ENCODE peak calls at places on chromosomes 11 and 22, in eight cellular contexts. One of them, this sample, is unnamed.

GRCh38 chr11:64489831-64490441 is 101.1 kb upstream of the SLC22A12 start:
- DNase-seq in neural progenitor cell: peak
- DNase-seq in body of pancreas: peak
- DNase-seq in fibroblast of lung: peak
- DNase-seq in fibroblast of the aortic adventitia: peak
- DNase-seq in fibroblast of mammary gland: peak
- DNase-seq in A549: peak
- DNase-seq in sigmoid colon: peak
- DNase-seq in this sample: peak

GRCh38 chr11:40403321-40403720 is 1056.1 kb downstream of the LRRC4C start:
- DNase-seq in neural progenitor cell: no peak
- DNase-seq in body of pancreas: no peak
- DNase-seq in fibroblast of lung: peak
- DNase-seq in fibroblast of the aortic adventitia: no peak
- DNase-seq in fibroblast of mammary gland: peak
- DNase-seq in A549: no peak
- DNase-seq in sigmoid colon: no peak
- DNase-seq in this sample: no peak

GRCh38 chr11:86091566-86091965 is 22.7 kb upstream of the PICALM start:
- DNase-seq in neural progenitor cell: no peak
- DNase-seq in body of pancreas: no peak
- DNase-seq in fibroblast of lung: peak
- DNase-seq in fibroblast of the aortic adventitia: peak
- DNase-seq in fibroblast of mammary gland: peak
- DNase-seq in A549: no peak
- DNase-seq in sigmoid colon: no peak
- DNase-seq in this sample: peak

GRCh38 chr11:112852141-112852853 is 108.9 kb upstream of the NCAM1 start:
- DNase-seq in neural progenitor cell: no peak
- DNase-seq in body of pancreas: no peak
- DNase-seq in fibroblast of lung: peak
- DNase-seq in fibroblast of the aortic adventitia: peak
- DNase-seq in fibroblast of mammary gland: peak
- DNase-seq in A549: no peak
- DNase-seq in sigmoid colon: no peak
- DNase-seq in this sample: no peak

GRCh38 chr11:75273331-75273988 is 32.9 kb downstream of the TPBGL start:
- DNase-seq in neural progenitor cell: no peak
- DNase-seq in body of pancreas: no peak
- DNase-seq in fibroblast of lung: no peak
- DNase-seq in fibroblast of the aortic adventitia: no peak
- DNase-seq in fibroblast of mammary gland: no peak
- DNase-seq in A549: no peak
- DNase-seq in sigmoid colon: peak
- DNase-seq in this sample: no peak

GRCh38 chr11:353315-353857 is 15.9 kb upstream of the B4GALNT4 start:
- DNase-seq in neural progenitor cell: no peak
- DNase-seq in body of pancreas: peak
- DNase-seq in fibroblast of lung: peak
- DNase-seq in fibroblast of the aortic adventitia: peak
- DNase-seq in fibroblast of mammary gland: peak
- DNase-seq in A549: no peak
- DNase-seq in sigmoid colon: peak
- DNase-seq in this sample: peak

GRCh38 chr22:50485221-50486131 is 1.2 kb upstream of the MIOX start:
- DNase-seq in neural progenitor cell: no peak
- DNase-seq in body of pancreas: peak
- DNase-seq in fibroblast of lung: no peak
- DNase-seq in fibroblast of the aortic adventitia: no peak
- DNase-seq in fibroblast of mammary gland: no peak
- DNase-seq in A549: no peak
- DNase-seq in sigmoid colon: no peak
- DNase-seq in this sample: no peak

GRCh38 chr11:59756845-59757244 is 1.7 kb downstream of the STX3 start:
- DNase-seq in neural progenitor cell: no peak
- DNase-seq in body of pancreas: peak
- DNase-seq in fibroblast of lung: no peak
- DNase-seq in fibroblast of the aortic adventitia: peak
- DNase-seq in fibroblast of mammary gland: peak
- DNase-seq in A549: peak
- DNase-seq in sigmoid colon: peak
- DNase-seq in this sample: peak

GRCh38 chr11:134157451-134157850 is 66.3 kb downstream of the NCAPD3 start:
- DNase-seq in neural progenitor cell: no peak
- DNase-seq in body of pancreas: no peak
- DNase-seq in fibroblast of lung: no peak
- DNase-seq in fibroblast of the aortic adventitia: no peak
- DNase-seq in fibroblast of mammary gland: no peak
- DNase-seq in A549: no peak
- DNase-seq in sigmoid colon: no peak
- DNase-seq in this sample: peak

GRCh38 chr11:45145083-45145420 is 1.4 kb upstream of the PRDM11 start:
- DNase-seq in neural progenitor cell: no peak
- DNase-seq in body of pancreas: no peak
- DNase-seq in fibroblast of lung: no peak
- DNase-seq in fibroblast of the aortic adventitia: no peak
- DNase-seq in fibroblast of mammary gland: no peak
- DNase-seq in A549: no peak
- DNase-seq in sigmoid colon: no peak
- DNase-seq in this sample: no peak

GRCh38 chr11:13233173-13233572 is 44.4 kb upstream of the BMAL1 start:
- DNase-seq in neural progenitor cell: no peak
- DNase-seq in body of pancreas: no peak
- DNase-seq in fibroblast of lung: no peak
- DNase-seq in fibroblast of the aortic adventitia: no peak
- DNase-seq in fibroblast of mammary gland: no peak
- DNase-seq in A549: no peak
- DNase-seq in sigmoid colon: no peak
- DNase-seq in this sample: no peak

GRCh38 chr11:10429526-10429925 is 25.5 kb upstream of the AMPD3 start:
- DNase-seq in neural progenitor cell: no peak
- DNase-seq in body of pancreas: no peak
- DNase-seq in fibroblast of lung: no peak
- DNase-seq in fibroblast of the aortic adventitia: no peak
- DNase-seq in fibroblast of mammary gland: no peak
- DNase-seq in A549: no peak
- DNase-seq in sigmoid colon: no peak
- DNase-seq in this sample: no peak

GRCh38 chr11:15615412-15616096 is 500.8 kb downstream of the INSC start:
- DNase-seq in neural progenitor cell: peak
- DNase-seq in body of pancreas: no peak
- DNase-seq in fibroblast of lung: no peak
- DNase-seq in fibroblast of the aortic adventitia: no peak
- DNase-seq in fibroblast of mammary gland: no peak
- DNase-seq in A549: no peak
- DNase-seq in sigmoid colon: no peak
- DNase-seq in this sample: no peak

GRCh38 chr11:31641477-31642062 is 132.0 kb downstream of the ELP4 start:
- DNase-seq in neural progenitor cell: peak
- DNase-seq in body of pancreas: peak
- DNase-seq in fibroblast of lung: peak
- DNase-seq in fibroblast of the aortic adventitia: peak
- DNase-seq in fibroblast of mammary gland: peak
- DNase-seq in A549: peak
- DNase-seq in sigmoid colon: no peak
- DNase-seq in this sample: peak

GRCh38 chr11:94130589-94131362 is 2.1 kb downstream of the PANX1 start:
- DNase-seq in neural progenitor cell: no peak
- DNase-seq in body of pancreas: peak
- DNase-seq in fibroblast of lung: peak
- DNase-seq in fibroblast of the aortic adventitia: peak
- DNase-seq in fibroblast of mammary gland: peak
- DNase-seq in A549: no peak
- DNase-seq in sigmoid colon: no peak
- DNase-seq in this sample: peak

GRCh38 chr11:94133752-94134151 is 5.1 kb downstream of the PANX1 start:
- DNase-seq in neural progenitor cell: no peak
- DNase-seq in body of pancreas: no peak
- DNase-seq in fibroblast of lung: no peak
- DNase-seq in fibroblast of the aortic adventitia: no peak
- DNase-seq in fibroblast of mammary gland: no peak
- DNase-seq in A549: no peak
- DNase-seq in sigmoid colon: no peak
- DNase-seq in this sample: no peak

GRCh38 chr11:94131363-94132115 is 2.9 kb downstream of the PANX1 start:
- DNase-seq in neural progenitor cell: no peak
- DNase-seq in body of pancreas: no peak
- DNase-seq in fibroblast of lung: peak
- DNase-seq in fibroblast of the aortic adventitia: peak
- DNase-seq in fibroblast of mammary gland: peak
- DNase-seq in A549: no peak
- DNase-seq in sigmoid colon: no peak
- DNase-seq in this sample: peak

GRCh38 chr11:94132823-94133408 is 4.3 kb downstream of the PANX1 start:
- DNase-seq in neural progenitor cell: no peak
- DNase-seq in body of pancreas: no peak
- DNase-seq in fibroblast of lung: no peak
- DNase-seq in fibroblast of the aortic adventitia: no peak
- DNase-seq in fibroblast of mammary gland: no peak
- DNase-seq in A549: no peak
- DNase-seq in sigmoid colon: no peak
- DNase-seq in this sample: no peak

GRCh38 chr11:94132152-94132558 is 3.5 kb downstream of the PANX1 start:
- DNase-seq in neural progenitor cell: no peak
- DNase-seq in body of pancreas: no peak
- DNase-seq in fibroblast of lung: peak
- DNase-seq in fibroblast of the aortic adventitia: peak
- DNase-seq in fibroblast of mammary gland: peak
- DNase-seq in A549: no peak
- DNase-seq in sigmoid colon: no peak
- DNase-seq in this sample: peak
- H3K4me3 ChIP-seq in neural progenitor cell: no peak
- H3K4me3 ChIP-seq in body of pancreas: no peak
- H3K4me3 ChIP-seq in fibroblast of lung: no peak
- H3K4me3 ChIP-seq in fibroblast of the aortic adventitia: peak
- H3K4me3 ChIP-seq in fibroblast of mammary gland: no peak
- H3K4me3 ChIP-seq in A549: no peak
- H3K4me3 ChIP-seq in sigmoid colon: no peak
- H3K4me3 ChIP-seq in this sample: peak

GRCh38 chr11:19658344-19658743 is 54.3 kb upstream of the NAV2 start:
- DNase-seq in neural progenitor cell: peak
- DNase-seq in body of pancreas: no peak
- DNase-seq in fibroblast of lung: no peak
- DNase-seq in fibroblast of the aortic adventitia: no peak
- DNase-seq in fibroblast of mammary gland: no peak
- DNase-seq in A549: no peak
- DNase-seq in sigmoid colon: no peak
- DNase-seq in this sample: no peak
- TF ChIP-seq CTCF in neural progenitor cell: peak
- TF ChIP-seq CTCF in body of pancreas: no peak
- TF ChIP-seq CTCF in fibroblast of lung: peak
- TF ChIP-seq CTCF in fibroblast of the aortic adventitia: peak
- TF ChIP-seq CTCF in fibroblast of mammary gland: peak
- TF ChIP-seq CTCF in A549: no peak
- TF ChIP-seq CTCF in sigmoid colon: no peak
- TF ChIP-seq CTCF in this sample: no peak

DNA sequence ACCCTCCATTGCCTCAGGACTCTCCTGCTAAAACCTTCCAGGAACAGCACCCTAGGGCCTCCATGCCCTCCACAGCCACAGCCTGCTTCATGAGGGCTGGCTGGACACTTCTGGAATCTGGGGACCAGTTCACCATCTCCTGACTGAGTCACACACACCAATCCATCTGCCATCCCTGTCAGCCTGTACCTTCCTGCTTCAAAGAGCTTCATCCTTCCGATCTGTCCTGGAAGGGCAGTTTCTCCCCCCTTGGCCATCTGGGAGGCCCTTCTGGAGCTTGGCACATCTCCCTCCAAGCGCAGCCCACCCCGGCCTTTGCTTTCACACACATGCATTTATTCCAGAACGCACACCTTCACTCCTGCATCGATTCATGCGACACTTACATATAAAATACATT is 13.1 kb downstream of the APBB1 start:
- DNase-seq in neural progenitor cell: no peak
- DNase-seq in body of pancreas: no peak
- DNase-seq in fibroblast of lung: no peak
- DNase-seq in fibroblast of the aortic adventitia: no peak
- DNase-seq in fibroblast of mammary gland: no peak
- DNase-seq in A549: no peak
- DNase-seq in sigmoid colon: no peak
- DNase-seq in this sample: no peak
- H3K4me3 ChIP-seq in neural progenitor cell: no peak
- H3K4me3 ChIP-seq in body of pancreas: no peak
- H3K4me3 ChIP-seq in fibroblast of lung: no peak
- H3K4me3 ChIP-seq in fibroblast of the aortic adventitia: no peak
- H3K4me3 ChIP-seq in fibroblast of mammary gland: no peak
- H3K4me3 ChIP-seq in A549: no peak
- H3K4me3 ChIP-seq in sigmoid colon: no peak
- H3K4me3 ChIP-seq in this sample: no peak

GRCh38 chr22:29638678-29639077 is 35.2 kb downstream of the NF2 start:
- DNase-seq in neural progenitor cell: no peak
- DNase-seq in body of pancreas: no peak
- DNase-seq in fibroblast of lung: no peak
- DNase-seq in fibroblast of the aortic adventitia: no peak
- DNase-seq in fibroblast of mammary gland: no peak
- DNase-seq in A549: no peak
- DNase-seq in sigmoid colon: no peak
- DNase-seq in this sample: no peak

GRCh38 chr22:29641052-29641780 is 37.8 kb downstream of the NF2 start:
- DNase-seq in neural progenitor cell: no peak
- DNase-seq in body of pancreas: no peak
- DNase-seq in fibroblast of lung: no peak
- DNase-seq in fibroblast of the aortic adventitia: no peak
- DNase-seq in fibroblast of mammary gland: no peak
- DNase-seq in A549: no peak
- DNase-seq in sigmoid colon: peak
- DNase-seq in this sample: peak

GRCh38 chr22:29642694-29643093 is 39.3 kb downstream of the NF2 start:
- DNase-seq in neural progenitor cell: no peak
- DNase-seq in body of pancreas: no peak
- DNase-seq in fibroblast of lung: no peak
- DNase-seq in fibroblast of the aortic adventitia: no peak
- DNase-seq in fibroblast of mammary gland: no peak
- DNase-seq in A549: no peak
- DNase-seq in sigmoid colon: no peak
- DNase-seq in this sample: no peak

GRCh38 chr22:29639096-29639495 is 35.7 kb downstream of the NF2 start:
- DNase-seq in neural progenitor cell: no peak
- DNase-seq in body of pancreas: no peak
- DNase-seq in fibroblast of lung: no peak
- DNase-seq in fibroblast of the aortic adventitia: no peak
- DNase-seq in fibroblast of mammary gland: no peak
- DNase-seq in A549: no peak
- DNase-seq in sigmoid colon: no peak
- DNase-seq in this sample: no peak

DNA sequence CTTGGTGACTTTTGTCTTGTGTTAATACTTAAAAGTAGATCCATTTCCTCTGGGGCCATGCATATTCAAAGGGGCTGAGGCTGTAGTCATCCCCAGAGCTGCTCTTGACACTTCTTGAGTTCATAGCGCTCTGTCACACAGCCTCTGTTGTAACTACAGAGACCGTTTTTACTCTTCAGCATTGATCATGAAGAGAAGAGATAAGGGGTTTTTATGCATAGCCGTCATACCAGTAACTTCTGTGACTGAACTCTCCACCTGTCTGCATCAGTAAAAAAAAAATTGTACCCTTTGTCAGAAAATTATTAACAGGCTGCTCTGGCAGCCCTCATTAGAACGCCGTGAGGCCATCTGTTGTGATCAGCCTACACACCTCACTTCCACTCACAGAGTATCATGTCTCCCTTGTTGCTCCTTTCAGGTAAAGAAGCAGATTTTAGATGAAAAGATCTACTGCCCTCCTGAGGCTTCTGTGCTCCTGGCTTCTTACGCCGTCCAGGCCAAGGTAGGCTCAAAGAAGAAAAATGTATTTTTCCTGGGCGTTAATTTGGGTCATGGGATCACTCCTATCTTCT is 38.4 kb downstream of the NF2 start:
- DNase-seq in neural progenitor cell: no peak
- DNase-seq in body of pancreas: no peak
- DNase-seq in fibroblast of lung: no peak
- DNase-seq in fibroblast of the aortic adventitia: no peak
- DNase-seq in fibroblast of mammary gland: no peak
- DNase-seq in A549: no peak
- DNase-seq in sigmoid colon: no peak
- DNase-seq in this sample: no peak
- TF ChIP-seq CTCF in neural progenitor cell: no peak
- TF ChIP-seq CTCF in body of pancreas: no peak
- TF ChIP-seq CTCF in fibroblast of lung: no peak
- TF ChIP-seq CTCF in fibroblast of the aortic adventitia: no peak
- TF ChIP-seq CTCF in fibroblast of mammary gland: no peak
- TF ChIP-seq CTCF in A549: no peak
- TF ChIP-seq CTCF in sigmoid colon: no peak
- TF ChIP-seq CTCF in this sample: no peak